ENCODE peak calls at places on chromosomes 2 and 18, in eight cellular contexts. B, O, P, Q, X, G, N and K are unnamed samples.

GRCh38 chr2:53939656-53940055 is 31.1 kb downstream of the PSME4 start:
- DNase-seq in N (no peak), X (no peak), B (no peak), O (no peak), Q (no peak), P (no peak), G (peak; percentile 53), K (no peak)

GRCh38 chr2:8623958-8624591 is 57.8 kb upstream of the ID2 start:
- DNase-seq in P (no peak), B (no peak), N (no peak), O (no peak), Q (peak; percentile 30), G (no peak), X (no peak), K (no peak)

GRCh38 chr18:75618146-75618545 is 190.6 kb upstream of the SMIM21 start:
- DNase-seq in N (no peak), P (no peak), O (no peak), Q (no peak), B (no peak), X (no peak), G (no peak), K (no peak)

GRCh38 chr18:61334951-61335736 is 1.9 kb downstream of the CDH20 start:
- DNase-seq in O (no peak), X (no peak), G (no peak), N (no peak), P (no peak), B (no peak), Q (no peak), K (no peak)

GRCh38 chr18:49899647-49900330 is 86.5 kb upstream of the ACAA2 start:
- DNase-seq in Q (no peak), X (no peak), N (no peak), G (no peak), O (peak; percentile 11), B (no peak), P (no peak), K (no peak)

GRCh38 chr2:9800975-9801723 is 42.1 kb upstream of the TAF1B start:
- DNase-seq in G (peak; percentile 63), P (peak; percentile 66), N (no peak), Q (peak; percentile 88), B (peak; percentile 77), X (peak; percentile 75), O (peak; percentile 26), K (peak; percentile 52)

GRCh38 chr2:232528746-232529445 is 2.9 kb downstream of the CHRND start:
- DNase-seq in G (no peak), Q (peak; percentile 38), O (no peak), B (no peak), P (no peak), N (no peak), X (no peak), K (no peak)

GRCh38 chr2:160876029-160876428 is 284.2 kb upstream of the TANK start:
- DNase-seq in P (no peak), X (no peak), Q (no peak), N (no peak), B (no peak), G (no peak), O (no peak), K (no peak)

GRCh38 chr2:199471443-199472057 is 13.8 kb upstream of the SATB2 start:
- DNase-seq in B (no peak), G (peak; percentile 45), X (peak; percentile 80), Q (peak; percentile 73), O (peak; percentile 84), P (no peak), N (peak; percentile 47), K (peak; percentile 60)

GRCh38 chr2:148989882-148990493 is 48.5 kb upstream of the LYPD6B start:
- DNase-seq in G (peak; percentile 80), O (peak; percentile 73), B (peak; percentile 56), X (no peak), N (no peak), P (no peak), Q (no peak), K (peak; percentile 80)

GRCh38 chr18:3472681-3473544 is 22.9 kb downstream of the TGIF1 start:
- DNase-seq in Q (no peak), O (no peak), G (no peak), X (no peak), N (no peak), P (no peak), B (no peak), K (no peak)

GRCh38 chr2:234957533-234958135 is 5.8 kb downstream of the SH3BP4 start:
- DNase-seq in N (no peak), B (no peak), G (peak; percentile 81), P (no peak), Q (peak; percentile 12), X (no peak), O (no peak), K (peak; percentile 67)

GRCh38 chr2:234960091-234961088 is 8.6 kb downstream of the SH3BP4 start:
- DNase-seq in Q (no peak), G (no peak), B (no peak), X (no peak), N (peak; percentile 29), O (no peak), P (peak; percentile 34), K (no peak)

GRCh38 chr2:234958311-234958710 is 6.5 kb downstream of the SH3BP4 start:
- DNase-seq in B (no peak), N (no peak), X (no peak), O (no peak), P (no peak), Q (peak; percentile 35), G (no peak), K (no peak)

GRCh38 chr2:234955971-234956509 is 4.2 kb downstream of the SH3BP4 start:
- DNase-seq in P (peak; percentile 3), B (no peak), O (peak; percentile 42), G (no peak), N (no peak), Q (no peak), X (no peak), K (no peak)

GRCh38 chr2:234958746-234959395 is 7.1 kb downstream of the SH3BP4 start:
- DNase-seq in B (no peak), N (peak; percentile 5), P (peak; percentile 28), X (no peak), G (no peak), Q (peak; percentile 31), O (no peak), K (no peak)
- H3K4me1 ChIP-seq in B (no peaks in the 10 kb centered on the region), N (peaks cover 25% of the 10 kb centered on the region), P (peaks cover 5% of the 10 kb centered on the region), X (peaks cover 9% of the 10 kb centered on the region), G (peaks cover 42% of the 10 kb centered on the region), Q (peaks cover 42% of the 10 kb centered on the region), O (peaks cover 26% of the 10 kb centered on the region), K (peaks cover 31% of the 10 kb centered on the region)

GRCh38 chr2:47160207-47160606 is 5.1 kb upstream of the STPG4 start:
- DNase-seq in X (no peak), P (no peak), G (no peak), O (no peak), N (no peak), B (no peak), Q (no peak), K (peak; percentile 18)

GRCh38 chr2:47158576-47158975 is 3.5 kb upstream of the STPG4 start:
- DNase-seq in B (no peak), X (no peak), P (no peak), O (no peak), N (no peak), G (no peak), Q (no peak), K (no peak)

GRCh38 chr2:47161475-47161874 is 6.4 kb upstream of the STPG4 start:
- DNase-seq in X (no peak), N (no peak), B (no peak), G (no peak), P (no peak), O (no peak), Q (no peak), K (no peak)

GRCh38 chr2:47162780-47163179 is 7.7 kb upstream of the STPG4 start:
- DNase-seq in O (no peak), P (no peak), Q (no peak), N (no peak), X (no peak), B (no peak), G (no peak), K (no peak)

DNA sequence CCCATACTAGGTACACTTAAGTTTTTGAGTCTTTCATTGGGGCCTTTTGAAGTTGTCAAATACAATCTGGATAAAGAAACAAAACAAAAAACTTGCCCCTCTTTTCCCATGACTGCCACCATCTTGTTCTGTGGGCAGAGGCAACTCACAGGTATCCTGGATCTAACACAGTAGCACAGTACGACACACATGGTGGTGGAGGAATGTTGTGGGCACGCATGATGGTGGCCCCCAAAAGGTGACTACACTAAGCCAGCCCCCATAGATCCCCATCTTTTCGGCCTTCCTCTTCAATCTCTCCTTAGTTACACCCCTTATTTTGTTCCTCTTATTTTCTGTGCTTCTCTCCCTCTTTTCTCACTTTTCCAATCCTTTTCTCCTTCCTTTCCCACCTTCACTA is 4.5 kb upstream of the STPG4 start:
- DNase-seq in N (no peak), B (no peak), O (no peak), X (no peak), P (no peak), Q (no peak), G (no peak), K (no peak)
- H3K4me1 ChIP-seq in N (no peaks in the 10 kb centered on the region), B (peaks cover 7% of the 10 kb centered on the region), O (no peaks in the 10 kb centered on the region), X (no peaks in the 10 kb centered on the region), P (no peaks in the 10 kb centered on the region), Q (peaks cover 8% of the 10 kb centered on the region), G (peaks cover 3% of the 10 kb centered on the region), K (no peaks in the 10 kb centered on the region)

GRCh38 chr2:212730994-212731393 is 192.4 kb upstream of the ERBB4 start:
- DNase-seq in Q (no peak), B (no peak), O (no peak), P (no peak), X (no peak), G (no peak), N (no peak), K (no peak)

GRCh38 chr2:212736327-212736726 is 197.7 kb upstream of the ERBB4 start:
- DNase-seq in Q (no peak), B (no peak), X (no peak), P (no peak), N (no peak), O (no peak), G (no peak), K (no peak)

GRCh38 chr2:212732860-212733259 is 194.3 kb upstream of the ERBB4 start:
- DNase-seq in N (no peak), G (peak; percentile 41), Q (no peak), O (no peak), P (no peak), X (no peak), B (no peak), K (no peak)

GRCh38 chr2:212735648-212736047 is 197.0 kb upstream of the ERBB4 start:
- DNase-seq in P (no peak), X (no peak), B (no peak), N (no peak), O (no peak), Q (no peak), G (no peak), K (no peak)

DNA sequence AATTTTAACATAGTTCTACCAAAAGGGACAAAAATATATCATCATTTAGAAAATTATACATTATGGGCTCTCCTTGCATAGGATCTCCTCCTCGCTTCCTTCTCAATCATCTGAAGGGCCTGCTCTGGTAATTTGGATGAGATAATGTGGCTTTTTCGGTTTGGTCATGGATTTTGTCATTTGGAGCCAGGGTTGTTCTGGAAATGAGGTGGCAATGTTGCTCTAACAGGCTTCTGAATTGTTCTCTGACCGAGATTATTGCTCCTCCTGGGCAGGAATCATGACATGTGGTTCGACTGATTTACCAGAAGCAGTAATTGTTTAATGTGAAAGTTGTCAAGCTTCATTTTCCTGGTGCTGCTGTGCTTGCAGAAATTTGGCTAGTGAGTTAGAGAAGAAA is 194.7 kb upstream of the ERBB4 start:
- DNase-seq in P (no peak), G (no peak), X (no peak), N (no peak), O (no peak), B (no peak), Q (no peak), K (no peak)
- H3K4me1 ChIP-seq in P (no peaks in the 10 kb centered on the region), G (peaks cover 2% of the 10 kb centered on the region), X (no peaks in the 10 kb centered on the region), N (no peaks in the 10 kb centered on the region), O (no peaks in the 10 kb centered on the region), B (no peaks in the 10 kb centered on the region), Q (no peaks in the 10 kb centered on the region), K (peaks cover 9% of the 10 kb centered on the region)

GRCh38 chr2:96248624-96249023 is 17.2 kb downstream of the TMEM127 start:
- DNase-seq in P (no peak), X (no peak), N (no peak), B (no peak), G (no peak), Q (no peak), O (no peak), K (no peak)
- H3K4me1 ChIP-seq in P (peaks cover 29% of the 10 kb centered on the region), X (peaks cover 9% of the 10 kb centered on the region), N (peaks cover 7% of the 10 kb centered on the region), B (peaks cover 18% of the 10 kb centered on the region), G (peaks cover 11% of the 10 kb centered on the region), Q (peaks cover 24% of the 10 kb centered on the region), O (no peaks in the 10 kb centered on the region), K (peaks cover 6% of the 10 kb centered on the region)